ENCODE peak calls at places on chromosome 19, in nine cellular contexts. One of them, this sample, is unnamed.

GRCh38 chr19:10408511-10409291 is 5.4 kb upstream of the CDC37 start:
- DNase-seq in mesothelial cell of epicardium: no peak
- DNase-seq in activated T-helper 1 cell treated with anti-CD3 and anti-CD28 coated beads, Interleukin-12 subunit alpha, Interleukin-12 subunit beta, Interleukin-2, Interleukin-4 antibody, amounts not matched to agents 30 ng/mL and 10 ng/mL and 1 ng/mL, durations not matched to agents 14 hours and 24 hours and 36 hours: peak
- DNase-seq in K562: no peak
- DNase-seq in endothelial cell: no peak
- DNase-seq in pulmonary artery endothelial cell: no peak
- DNase-seq in cardiac fibroblast: no peak
- DNase-seq in HFFc6: no peak
- DNase-seq in AG09319: no peak
- DNase-seq in this sample: no peak

GRCh38 chr19:16739546-16739945 is 19.9 kb downstream of the NWD1 start:
- DNase-seq in mesothelial cell of epicardium: no peak
- DNase-seq in activated T-helper 1 cell treated with anti-CD3 and anti-CD28 coated beads, Interleukin-12 subunit alpha, Interleukin-12 subunit beta, Interleukin-2, Interleukin-4 antibody, amounts not matched to agents 30 ng/mL and 10 ng/mL and 1 ng/mL, durations not matched to agents 14 hours and 24 hours and 36 hours: no peak
- DNase-seq in K562: no peak
- DNase-seq in endothelial cell: peak
- DNase-seq in pulmonary artery endothelial cell: no peak
- DNase-seq in cardiac fibroblast: no peak
- DNase-seq in HFFc6: no peak
- DNase-seq in AG09319: no peak
- DNase-seq in this sample: peak

GRCh38 chr19:2083174-2083854 is 12.8 kb downstream of the MOB3A start:
- DNase-seq in mesothelial cell of epicardium: no peak
- DNase-seq in activated T-helper 1 cell treated with anti-CD3 and anti-CD28 coated beads, Interleukin-12 subunit alpha, Interleukin-12 subunit beta, Interleukin-2, Interleukin-4 antibody, amounts not matched to agents 30 ng/mL and 10 ng/mL and 1 ng/mL, durations not matched to agents 14 hours and 24 hours and 36 hours: peak
- DNase-seq in K562: no peak
- DNase-seq in endothelial cell: no peak
- DNase-seq in pulmonary artery endothelial cell: no peak
- DNase-seq in cardiac fibroblast: no peak
- DNase-seq in HFFc6: no peak
- DNase-seq in AG09319: no peak
- DNase-seq in this sample: no peak

GRCh38 chr19:35375505-35376307 is 4.8 kb downstream of the GPR42 start:
- DNase-seq in mesothelial cell of epicardium: no peak
- DNase-seq in activated T-helper 1 cell treated with anti-CD3 and anti-CD28 coated beads, Interleukin-12 subunit alpha, Interleukin-12 subunit beta, Interleukin-2, Interleukin-4 antibody, amounts not matched to agents 30 ng/mL and 10 ng/mL and 1 ng/mL, durations not matched to agents 14 hours and 24 hours and 36 hours: no peak
- DNase-seq in K562: no peak
- DNase-seq in endothelial cell: no peak
- DNase-seq in pulmonary artery endothelial cell: no peak
- DNase-seq in cardiac fibroblast: no peak
- DNase-seq in HFFc6: no peak
- DNase-seq in AG09319: no peak
- DNase-seq in this sample: no peak

GRCh38 chr19:35644987-35645679 is 3.0 kb upstream of the COX6B1 start:
- DNase-seq in mesothelial cell of epicardium: peak
- DNase-seq in activated T-helper 1 cell treated with anti-CD3 and anti-CD28 coated beads, Interleukin-12 subunit alpha, Interleukin-12 subunit beta, Interleukin-2, Interleukin-4 antibody, amounts not matched to agents 30 ng/mL and 10 ng/mL and 1 ng/mL, durations not matched to agents 14 hours and 24 hours and 36 hours: peak
- DNase-seq in K562: peak
- DNase-seq in endothelial cell: peak
- DNase-seq in pulmonary artery endothelial cell: no peak
- DNase-seq in cardiac fibroblast: peak
- DNase-seq in HFFc6: no peak
- DNase-seq in AG09319: no peak
- DNase-seq in this sample: peak

GRCh38 chr19:40217027-40217810 is 965 bp downstream of the TTC9B start:
- DNase-seq in mesothelial cell of epicardium: peak
- DNase-seq in activated T-helper 1 cell treated with anti-CD3 and anti-CD28 coated beads, Interleukin-12 subunit alpha, Interleukin-12 subunit beta, Interleukin-2, Interleukin-4 antibody, amounts not matched to agents 30 ng/mL and 10 ng/mL and 1 ng/mL, durations not matched to agents 14 hours and 24 hours and 36 hours: no peak
- DNase-seq in K562: peak
- DNase-seq in endothelial cell: peak
- DNase-seq in pulmonary artery endothelial cell: no peak
- DNase-seq in cardiac fibroblast: no peak
- DNase-seq in HFFc6: no peak
- DNase-seq in AG09319: no peak
- DNase-seq in this sample: no peak

GRCh38 chr19:7928334-7928706 is 2.4 kb upstream of the CTXN1 start:
- DNase-seq in mesothelial cell of epicardium: no peak
- DNase-seq in activated T-helper 1 cell treated with anti-CD3 and anti-CD28 coated beads, Interleukin-12 subunit alpha, Interleukin-12 subunit beta, Interleukin-2, Interleukin-4 antibody, amounts not matched to agents 30 ng/mL and 10 ng/mL and 1 ng/mL, durations not matched to agents 14 hours and 24 hours and 36 hours: no peak
- DNase-seq in K562: no peak
- DNase-seq in endothelial cell: no peak
- DNase-seq in pulmonary artery endothelial cell: no peak
- DNase-seq in cardiac fibroblast: no peak
- DNase-seq in HFFc6: no peak
- DNase-seq in AG09319: no peak
- DNase-seq in this sample: no peak

GRCh38 chr19:778910-779653 is 18.2 kb upstream of the PTBP1 start:
- DNase-seq in mesothelial cell of epicardium: no peak
- DNase-seq in activated T-helper 1 cell treated with anti-CD3 and anti-CD28 coated beads, Interleukin-12 subunit alpha, Interleukin-12 subunit beta, Interleukin-2, Interleukin-4 antibody, amounts not matched to agents 30 ng/mL and 10 ng/mL and 1 ng/mL, durations not matched to agents 14 hours and 24 hours and 36 hours: no peak
- DNase-seq in K562: no peak
- DNase-seq in endothelial cell: peak
- DNase-seq in pulmonary artery endothelial cell: no peak
- DNase-seq in cardiac fibroblast: peak
- DNase-seq in HFFc6: peak
- DNase-seq in AG09319: peak
- DNase-seq in this sample: peak

GRCh38 chr19:51931921-51932320 is 4.6 kb downstream of the ZNF613 start:
- DNase-seq in mesothelial cell of epicardium: no peak
- DNase-seq in activated T-helper 1 cell treated with anti-CD3 and anti-CD28 coated beads, Interleukin-12 subunit alpha, Interleukin-12 subunit beta, Interleukin-2, Interleukin-4 antibody, amounts not matched to agents 30 ng/mL and 10 ng/mL and 1 ng/mL, durations not matched to agents 14 hours and 24 hours and 36 hours: no peak
- DNase-seq in K562: no peak
- DNase-seq in endothelial cell: no peak
- DNase-seq in pulmonary artery endothelial cell: no peak
- DNase-seq in cardiac fibroblast: no peak
- DNase-seq in HFFc6: no peak
- DNase-seq in AG09319: no peak
- DNase-seq in this sample: no peak

GRCh38 chr19:15452111-15453047 is 2.6 kb upstream of the WIZ start:
- DNase-seq in mesothelial cell of epicardium: peak
- DNase-seq in activated T-helper 1 cell treated with anti-CD3 and anti-CD28 coated beads, Interleukin-12 subunit alpha, Interleukin-12 subunit beta, Interleukin-2, Interleukin-4 antibody, amounts not matched to agents 30 ng/mL and 10 ng/mL and 1 ng/mL, durations not matched to agents 14 hours and 24 hours and 36 hours: no peak
- DNase-seq in K562: peak
- DNase-seq in endothelial cell: no peak
- DNase-seq in pulmonary artery endothelial cell: peak
- DNase-seq in cardiac fibroblast: peak
- DNase-seq in HFFc6: no peak
- DNase-seq in AG09319: peak
- DNase-seq in this sample: peak

GRCh38 chr19:9054768-9055167 is 32.1 kb upstream of the OR1M1 start:
- DNase-seq in mesothelial cell of epicardium: peak
- DNase-seq in activated T-helper 1 cell treated with anti-CD3 and anti-CD28 coated beads, Interleukin-12 subunit alpha, Interleukin-12 subunit beta, Interleukin-2, Interleukin-4 antibody, amounts not matched to agents 30 ng/mL and 10 ng/mL and 1 ng/mL, durations not matched to agents 14 hours and 24 hours and 36 hours: no peak
- DNase-seq in K562: no peak
- DNase-seq in endothelial cell: no peak
- DNase-seq in pulmonary artery endothelial cell: no peak
- DNase-seq in cardiac fibroblast: no peak
- DNase-seq in HFFc6: no peak
- DNase-seq in AG09319: no peak
- DNase-seq in this sample: peak

This sample was measured in M059J.